ENCODE peak calls at places on chromosomes 11 and 22, in five cellular contexts. One of them, this sample, is unnamed.

GRCh38 chr11:74157169-74157568 is 13.6 kb downstream of the C2CD3 start:
- DNase-seq in H9: no peak
- DNase-seq in stimulated activated CD8-positive, alpha-beta memory T cell treated with anti-CD3 and anti-CD28 coated beads, Interleukin-15, amount 100 ng/mL, for 1 hour: no peak
- DNase-seq in SJSA1: no peak
- DNase-seq in thoracic aorta: no peak
- DNase-seq in this sample: no peak

GRCh38 chr11:75237050-75237449 is 3.5 kb upstream of the TPBGL start:
- DNase-seq in H9: no peak
- DNase-seq in stimulated activated CD8-positive, alpha-beta memory T cell treated with anti-CD3 and anti-CD28 coated beads, Interleukin-15, amount 100 ng/mL, for 1 hour: no peak
- DNase-seq in SJSA1: no peak
- DNase-seq in thoracic aorta: no peak
- DNase-seq in this sample: no peak

GRCh38 chr11:56906683-56907148 is 82.0 kb upstream of the OR5AK2 start:
- DNase-seq in H9: no peak
- DNase-seq in stimulated activated CD8-positive, alpha-beta memory T cell treated with anti-CD3 and anti-CD28 coated beads, Interleukin-15, amount 100 ng/mL, for 1 hour: no peak
- DNase-seq in SJSA1: no peak
- DNase-seq in thoracic aorta: no peak
- DNase-seq in this sample: no peak

GRCh38 chr11:119065369-119065768 is 2.2 kb upstream of the VPS11 start:
- DNase-seq in H9: peak; percentile 49
- DNase-seq in stimulated activated CD8-positive, alpha-beta memory T cell treated with anti-CD3 and anti-CD28 coated beads, Interleukin-15, amount 100 ng/mL, for 1 hour: no peak
- DNase-seq in SJSA1: no peak
- DNase-seq in thoracic aorta: no peak
- DNase-seq in this sample: no peak

GRCh38 chr11:31779268-31779879 is 31.7 kb downstream of the PAX6 start:
- DNase-seq in H9: no peak
- DNase-seq in stimulated activated CD8-positive, alpha-beta memory T cell treated with anti-CD3 and anti-CD28 coated beads, Interleukin-15, amount 100 ng/mL, for 1 hour: no peak
- DNase-seq in SJSA1: no peak
- DNase-seq in thoracic aorta: no peak
- DNase-seq in this sample: no peak

GRCh38 chr11:12087075-12087775 is 23.2 kb upstream of the MICAL2 start:
- DNase-seq in H9: no peak
- DNase-seq in stimulated activated CD8-positive, alpha-beta memory T cell treated with anti-CD3 and anti-CD28 coated beads, Interleukin-15, amount 100 ng/mL, for 1 hour: no peak
- DNase-seq in SJSA1: peak; percentile 79
- DNase-seq in thoracic aorta: no peak
- DNase-seq in this sample: peak; percentile 65

GRCh38 chr22:17350292-17350691 is 19.0 kb upstream of the CECR2 start:
- DNase-seq in H9: no peak
- DNase-seq in stimulated activated CD8-positive, alpha-beta memory T cell treated with anti-CD3 and anti-CD28 coated beads, Interleukin-15, amount 100 ng/mL, for 1 hour: no peak
- DNase-seq in SJSA1: no peak
- DNase-seq in thoracic aorta: no peak
- DNase-seq in this sample: no peak

GRCh38 chr22:27879923-27880322 is 39.1 kb downstream of the PITPNB start:
- DNase-seq in H9: no peak
- DNase-seq in stimulated activated CD8-positive, alpha-beta memory T cell treated with anti-CD3 and anti-CD28 coated beads, Interleukin-15, amount 100 ng/mL, for 1 hour: no peak
- DNase-seq in SJSA1: no peak
- DNase-seq in thoracic aorta: no peak
- DNase-seq in this sample: no peak

GRCh38 chr22:40862537-40862936 is 624 bp upstream of the DNAJB7 start:
- DNase-seq in H9: no peak
- DNase-seq in stimulated activated CD8-positive, alpha-beta memory T cell treated with anti-CD3 and anti-CD28 coated beads, Interleukin-15, amount 100 ng/mL, for 1 hour: no peak
- DNase-seq in SJSA1: no peak
- DNase-seq in thoracic aorta: no peak
- DNase-seq in this sample: no peak

GRCh38 chr22:20130319-20130718 is 1.3 kb upstream of the ZDHHC8 start:
- DNase-seq in H9: no peak
- DNase-seq in stimulated activated CD8-positive, alpha-beta memory T cell treated with anti-CD3 and anti-CD28 coated beads, Interleukin-15, amount 100 ng/mL, for 1 hour: no peak
- DNase-seq in SJSA1: no peak
- DNase-seq in thoracic aorta: no peak
- DNase-seq in this sample: no peak

GRCh38 chr11:120883404-120884135 is 140.3 kb upstream of the TBCEL start:
- DNase-seq in H9: peak; percentile 41
- DNase-seq in stimulated activated CD8-positive, alpha-beta memory T cell treated with anti-CD3 and anti-CD28 coated beads, Interleukin-15, amount 100 ng/mL, for 1 hour: no peak
- DNase-seq in SJSA1: no peak
- DNase-seq in thoracic aorta: peak; percentile 11
- DNase-seq in this sample: no peak

GRCh38 chr11:72441647-72442267 is 7.4 kb upstream of the CLPB start:
- DNase-seq in H9: no peak
- DNase-seq in stimulated activated CD8-positive, alpha-beta memory T cell treated with anti-CD3 and anti-CD28 coated beads, Interleukin-15, amount 100 ng/mL, for 1 hour: no peak
- DNase-seq in SJSA1: no peak
- DNase-seq in thoracic aorta: no peak
- DNase-seq in this sample: no peak

GRCh38 chr11:127866109-127866508 is 721.2 kb downstream of the ETS1 start:
- DNase-seq in H9: no peak
- DNase-seq in stimulated activated CD8-positive, alpha-beta memory T cell treated with anti-CD3 and anti-CD28 coated beads, Interleukin-15, amount 100 ng/mL, for 1 hour: no peak
- DNase-seq in SJSA1: no peak
- DNase-seq in thoracic aorta: no peak
- DNase-seq in this sample: no peak

GRCh38 chr11:35783803-35784202 is 121.2 kb downstream of the TRIM44 start:
- DNase-seq in H9: no peak
- DNase-seq in stimulated activated CD8-positive, alpha-beta memory T cell treated with anti-CD3 and anti-CD28 coated beads, Interleukin-15, amount 100 ng/mL, for 1 hour: no peak
- DNase-seq in SJSA1: no peak
- DNase-seq in thoracic aorta: no peak
- DNase-seq in this sample: no peak

GRCh38 chr22:46104170-46104880 is 46.0 kb upstream of the PPARA start:
- DNase-seq in H9: no peak
- DNase-seq in stimulated activated CD8-positive, alpha-beta memory T cell treated with anti-CD3 and anti-CD28 coated beads, Interleukin-15, amount 100 ng/mL, for 1 hour: no peak
- DNase-seq in SJSA1: no peak
- DNase-seq in thoracic aorta: no peak
- DNase-seq in this sample: no peak

GRCh38 chr11:110455718-110456117 is 26.0 kb downstream of the FDX1 start:
- DNase-seq in H9: no peak
- DNase-seq in stimulated activated CD8-positive, alpha-beta memory T cell treated with anti-CD3 and anti-CD28 coated beads, Interleukin-15, amount 100 ng/mL, for 1 hour: no peak
- DNase-seq in SJSA1: no peak
- DNase-seq in thoracic aorta: no peak
- DNase-seq in this sample: no peak

GRCh38 chr11:4881860-4882500 is at the start of gene OR51T1:
- DNase-seq in H9: no peak
- DNase-seq in stimulated activated CD8-positive, alpha-beta memory T cell treated with anti-CD3 and anti-CD28 coated beads, Interleukin-15, amount 100 ng/mL, for 1 hour: no peak
- DNase-seq in SJSA1: no peak
- DNase-seq in thoracic aorta: no peak
- DNase-seq in this sample: no peak

GRCh38 chr11:114377612-114378267 is 22.6 kb downstream of the C11orf71 start:
- DNase-seq in H9: no peak
- DNase-seq in stimulated activated CD8-positive, alpha-beta memory T cell treated with anti-CD3 and anti-CD28 coated beads, Interleukin-15, amount 100 ng/mL, for 1 hour: no peak
- DNase-seq in SJSA1: peak; percentile 76
- DNase-seq in thoracic aorta: no peak
- DNase-seq in this sample: no peak

GRCh38 chr11:45484326-45484725 is 181.1 kb downstream of the CHST1 start:
- DNase-seq in H9: no peak
- DNase-seq in stimulated activated CD8-positive, alpha-beta memory T cell treated with anti-CD3 and anti-CD28 coated beads, Interleukin-15, amount 100 ng/mL, for 1 hour: no peak
- DNase-seq in SJSA1: no peak
- DNase-seq in thoracic aorta: no peak
- DNase-seq in this sample: no peak